ENCODE peak calls at places on chromosomes 12 and 14, in ten cellular contexts. Q is body of pancreas; J is RWPE2; D is CD8-positive, alpha-beta T cell; C is thoracic aorta; N is adrenal gland; R is breast epithelium; G is heart left ventricle; B is activated B cell treated with CpG ODN at 0.5 μM for 24 hours; V is astrocyte of the cerebellum. I is an unnamed sample.
A peak's percentile ranks its signal among the peaks of the same experiment; 100 is the strongest.

GRCh38 chr12:3600951-3601350 is 109.9 kb downstream of the PRMT8 start:
- DNase-seq in Q (no peak), J (no peak), D (no peak), C (no peak), N (no peak), R (no peak), G (no peak), B (no peak), V (no peak), I (no peak)

GRCh38 chr12:81815611-81816010 is 56.5 kb upstream of the PPFIA2 start:
- DNase-seq in Q (no peak), J (no peak), D (no peak), C (no peak), N (no peak), R (no peak), G (no peak), B (no peak), V (no peak), I (no peak)

GRCh38 chr12:58745348-58746125 is 174.8 kb downstream of the LRIG3 start:
- DNase-seq in Q (no peak), J (no peak), D (no peak), C (no peak), N (no peak), R (no peak), G (no peak), B (no peak), V (no peak), I (no peak)

GRCh38 chr14:22433059-22433458 is 156.0 kb downstream of the DAD1 start:
- DNase-seq in Q (no peak), J (no peak), D (no peak), C (no peak), N (no peak), R (no peak), G (no peak), B (no peak), V (no peak), I (no peak)

GRCh38 chr12:94706250-94706661 is 55.9 kb upstream of the TMCC3 start:
- DNase-seq in Q (no peak), J (no peak), D (no peak), C (no peak), N (no peak), R (no peak), G (no peak), B (no peak), V (no peak), I (no peak)

GRCh38 chr12:113863455-113863845 is 102.7 kb downstream of the RBM19 start:
- DNase-seq in Q (no peak), J (no peak), D (no peak), C (no peak), N (no peak), R (no peak), G (no peak), B (no peak), V (no peak), I (no peak)

GRCh38 chr12:110199360-110200123 is 75.4 kb downstream of the IFT81 start:
- DNase-seq in Q (no peak), J (no peak), D (no peak), C (no peak), N (peak; percentile 24), R (no peak), G (no peak), B (no peak), V (peak; percentile 50), I (no peak)

GRCh38 chr12:48192861-48193260 is 9.4 kb downstream of the CCDC184 start:
- DNase-seq in Q (no peak), J (no peak), D (no peak), C (no peak), N (no peak), R (no peak), G (no peak), B (no peak), V (no peak), I (no peak)

DNA sequence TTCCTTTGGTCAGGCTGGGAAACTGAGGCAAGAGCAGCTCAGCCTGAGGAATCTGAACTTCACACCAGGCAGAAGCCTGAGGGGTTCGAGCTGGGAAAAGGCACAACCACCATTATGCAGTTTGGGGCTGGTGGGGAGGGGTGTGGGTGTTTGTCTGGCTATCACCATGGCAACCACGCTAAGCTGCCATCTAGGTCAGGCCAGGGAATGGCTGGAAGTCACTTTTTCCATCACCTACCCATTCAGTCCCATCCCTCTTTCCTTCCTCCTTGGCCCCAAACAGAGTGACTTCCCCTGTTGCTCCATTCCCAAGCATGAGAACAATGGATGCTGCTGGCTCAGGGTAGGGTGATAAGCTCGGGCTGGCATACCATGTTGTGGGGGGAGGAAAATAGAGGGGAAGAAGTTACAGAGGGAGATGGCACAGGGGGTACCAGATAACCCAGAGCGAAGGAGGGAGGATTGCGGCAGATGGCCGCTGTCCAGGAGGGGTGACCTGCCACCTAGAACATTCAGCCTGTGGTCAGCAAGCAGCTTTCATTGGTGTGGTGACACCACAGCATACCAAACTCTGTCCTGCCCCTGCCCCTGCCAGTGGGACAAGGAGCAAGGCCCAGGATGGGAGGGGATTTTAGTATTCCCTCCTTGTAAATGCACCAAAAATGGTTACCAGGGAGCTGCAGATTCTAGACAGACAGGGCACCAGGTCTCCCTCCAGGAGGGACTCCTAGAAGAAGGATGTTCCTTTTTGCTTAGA is 36.4 kb upstream of the PLEKHG6 start:
- DNase-seq in Q (no peak), J (no peak), D (no peak), C (no peak), N (no peak), R (no peak), G (no peak), B (no peak), V (no peak), I (no peak)
- TF ChIP-seq CTCF in Q (no peak), J (no peak), D (no peak), C (no peak), N (no peak), R (no peak), G (no peak), B (no peak), V (no peak), I (no peak)

GRCh38 chr14:99745307-99745951 is 47.8 kb upstream of the EML1 start:
- DNase-seq in Q (no peak), J (no peak), D (no peak), C (no peak), N (no peak), R (no peak), G (no peak), B (no peak), V (peak; percentile 93), I (no peak)

GRCh38 chr14:99744873-99745224 is 48.4 kb upstream of the EML1 start:
- DNase-seq in Q (no peak), J (no peak), D (no peak), C (no peak), N (no peak), R (no peak), G (no peak), B (no peak), V (no peak), I (no peak)

GRCh38 chr14:99742074-99742473 is 51.1 kb upstream of the EML1 start:
- DNase-seq in Q (no peak), J (no peak), D (no peak), C (no peak), N (no peak), R (no peak), G (no peak), B (no peak), V (no peak), I (no peak)

GRCh38 chr14:99742509-99743487 is 50.4 kb upstream of the EML1 start:
- DNase-seq in Q (no peak), J (peak; percentile 67), D (no peak), C (no peak), N (no peak), R (no peak), G (no peak), B (no peak), V (no peak), I (no peak)

DNA sequence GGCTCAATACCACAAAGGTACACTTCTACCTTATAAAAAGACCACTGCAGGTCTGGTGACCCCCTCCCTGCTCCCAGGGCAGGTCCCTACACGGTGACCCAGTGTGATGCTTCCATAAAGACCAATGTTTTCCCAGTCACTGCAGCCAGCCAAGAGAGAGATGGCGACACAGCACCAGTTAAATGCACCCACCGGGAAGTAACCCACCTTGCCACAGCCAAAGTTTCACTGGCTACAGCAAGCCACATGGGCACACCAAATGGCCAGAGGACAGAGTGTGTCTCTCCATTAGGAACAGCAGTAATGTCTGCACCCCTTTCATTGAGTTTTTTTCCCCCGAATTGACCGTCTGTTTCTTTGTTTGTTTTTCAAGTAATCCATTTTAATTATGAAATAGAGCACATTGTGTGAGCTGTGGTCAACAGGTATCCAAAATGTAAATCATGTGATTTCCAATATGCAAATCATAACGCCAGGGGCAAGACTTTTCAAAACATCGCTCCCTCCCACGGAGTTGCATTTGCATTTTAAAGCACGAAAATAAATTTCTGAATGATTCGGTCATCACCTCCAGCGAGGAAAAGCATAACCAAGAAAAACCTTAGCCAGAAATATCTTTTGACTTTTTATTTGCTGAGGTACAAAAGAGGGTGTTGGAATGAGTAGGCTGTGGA is 48.9 kb upstream of the EML1 start:
- DNase-seq in Q (no peak), J (no peak), D (no peak), C (no peak), N (no peak), R (no peak), G (no peak), B (no peak), V (peak; percentile 94), I (no peak)
- TF ChIP-seq CTCF in Q (no peak), J (peak; percentile 34), D (no peak), C (no peak), N (no peak), R (no peak), G (no peak), B (no peak), V (peak; percentile 27), I (no peak)

DNA sequence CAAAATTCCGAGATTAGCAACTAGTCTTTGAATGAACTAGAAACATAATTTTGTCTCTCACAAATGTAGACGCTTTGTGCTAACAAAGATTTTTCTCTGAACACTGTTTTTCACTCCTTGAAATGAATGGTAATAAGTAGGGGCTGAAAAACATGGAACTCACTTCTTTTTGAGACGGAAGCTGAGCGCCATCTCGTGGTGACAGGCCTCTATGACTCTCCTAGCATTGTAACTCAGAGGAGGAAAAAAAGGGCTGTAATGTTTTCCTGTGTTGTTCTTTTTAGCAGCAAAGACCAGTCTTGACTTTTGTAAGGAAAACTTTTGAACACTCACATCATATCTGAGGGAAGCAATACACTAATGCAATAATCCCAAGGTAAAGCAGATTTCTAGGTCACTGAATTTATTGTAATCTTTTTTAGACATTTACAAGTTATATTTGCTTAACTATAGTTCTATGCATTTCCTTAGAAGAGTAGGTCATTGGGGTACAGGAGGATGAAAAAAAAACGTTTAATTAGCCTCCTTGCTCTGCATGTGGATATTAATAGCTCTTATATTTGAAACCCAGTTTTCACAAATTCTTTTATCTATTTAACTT is 157.3 kb upstream of the FOXG1 start:
- DNase-seq in Q (peak; percentile 30), J (no peak), D (no peak), C (no peak), N (peak; percentile 66), R (peak; percentile 54), G (no peak), B (no peak), V (peak; percentile 60), I (no peak)
- TF ChIP-seq CTCF in Q (peak; percentile 53), J (peak; percentile 99), D (no peak), C (no peak), N (peak; percentile 53), R (peak; percentile 61), G (peak; percentile 53), B (no peak), V (peak; percentile 94), I (no peak)

DNA sequence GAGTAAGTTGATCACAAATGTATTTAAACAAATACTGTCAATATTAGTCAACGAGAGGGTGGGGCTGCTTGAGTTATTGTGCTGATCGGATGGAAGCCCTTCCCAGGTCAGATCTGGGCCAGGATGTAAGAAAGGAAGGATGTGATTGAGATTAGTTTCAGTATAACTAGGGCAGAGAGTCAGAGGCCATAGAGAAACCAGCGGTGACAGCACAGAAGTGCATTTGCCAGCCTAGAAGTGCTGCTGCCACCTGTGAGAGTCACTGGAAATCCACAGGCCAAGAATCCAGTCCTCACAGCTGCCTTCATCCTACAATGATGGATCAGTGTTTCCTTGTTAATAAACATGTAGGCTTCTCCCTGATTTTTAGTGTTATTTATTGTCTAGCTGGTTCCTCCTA is 9.8 kb upstream of the FERMT2 start:
- DNase-seq in Q (no peak), J (no peak), D (no peak), C (no peak), N (peak; percentile 19), R (no peak), G (peak; percentile 31), B (no peak), V (no peak), I (no peak)
- TF ChIP-seq CTCF in Q (no peak), J (no peak), D (no peak), C (no peak), N (no peak), R (no peak), G (no peak), B (no peak), V (no peak), I (no peak)

I was measured in natural killer cell.